ENCODE peak calls at places on chromosomes 4 and X, in four cellular contexts. U is tibial nerve, N is ovary, S is DND-41. J is an unnamed sample.

GRCh38 chr4:6641164-6641970 is 882 bp downstream of the MRFAP1 start:
- DNase-seq in U (no peak), N (peak), S (peak), J (no peak)

GRCh38 chrX:119234931-119235555 is 1.0 kb upstream of the PGRMC1 start:
- DNase-seq in U (no peak), N (peak), S (no peak), J (no peak)

GRCh38 chrX:68867458-68868166 is 38.8 kb downstream of the EFNB1 start:
- DNase-seq in U (no peak), N (peak), S (no peak), J (no peak)

GRCh38 chr4:151728679-151729078 is 32.1 kb downstream of the GATB start:
- DNase-seq in U (no peak), N (no peak), S (no peak), J (no peak)

GRCh38 chr4:84455697-84456096 is 43.4 kb downstream of the NKX6-1 start:
- DNase-seq in U (no peak), N (no peak), S (no peak), J (no peak)

GRCh38 chr4:184453402-184454160 is 20.8 kb downstream of the IRF2 start:
- DNase-seq in U (no peak), N (no peak), S (peak), J (no peak)

GRCh38 chr4:165945991-165946390 is 73.0 kb downstream of the TLL1 start:
- DNase-seq in U (no peak), N (no peak), S (no peak), J (no peak)

GRCh38 chr4:173243321-173243720 is 74.7 kb downstream of the GALNT7 start:
- DNase-seq in U (no peak), N (no peak), S (no peak), J (no peak)

GRCh38 chr4:2829321-2829932 is 14.2 kb upstream of the ADD1 start:
- DNase-seq in U (peak), N (peak), S (no peak), J (no peak)

GRCh38 chrX:12026481-12026880 is 111.8 kb upstream of the FRMPD4 start:
- DNase-seq in U (no peak), N (no peak), S (no peak), J (no peak)

GRCh38 chr4:83356899-83357661 is 22.4 kb upstream of the HPSE start:
- DNase-seq in U (no peak), N (no peak), S (no peak), J (no peak)

GRCh38 chrX:49932786-49933185 is 10.4 kb downstream of the CLCN5 start:
- DNase-seq in U (no peak), N (no peak), S (no peak), J (no peak)

GRCh38 chr4:167629272-167629671 is 395.0 kb upstream of the SPOCK3 start:
- DNase-seq in U (no peak), N (no peak), S (no peak), J (no peak)

GRCh38 chr4:11106769-11107168 is 321.9 kb downstream of the HS3ST1 start:
- DNase-seq in U (no peak), N (no peak), S (no peak), J (no peak)

GRCh38 chrX:155899366-155899765 is 18.2 kb downstream of the VAMP7 start:
- DNase-seq in U (no peak), N (no peak), S (no peak), J (no peak)

GRCh38 chr4:23135792-23136645 is 443.3 kb downstream of the GBA3 start:
- DNase-seq in U (no peak), N (no peak), S (peak), J (no peak)

GRCh38 chr4:147830987-147831386 is 99.1 kb downstream of the ARHGAP10 start:
- DNase-seq in U (no peak), N (no peak), S (no peak), J (no peak)

GRCh38 chr4:6773106-6773505 is 9.4 kb upstream of the KIAA0232 start:
- DNase-seq in U (no peak), N (no peak), S (no peak), J (no peak)

GRCh38 chr4:117331817-117332216 is 246.4 kb upstream of the TRAM1L1 start:
- DNase-seq in U (no peak), N (no peak), S (no peak), J (no peak)

GRCh38 chr4:94412019-94413017 is 39.4 kb upstream of the PDLIM5 start:
- DNase-seq in U (no peak), N (no peak), S (no peak), J (no peak)

GRCh38 chrX:123924181-123924580 is 37.3 kb upstream of the STAG2 start:
- DNase-seq in U (no peak), N (no peak), S (no peak), J (no peak)

GRCh38 chrX:40360557-40360956 is 220.2 kb upstream of the ATP6AP2 start:
- DNase-seq in U (no peak), N (no peak), S (no peak), J (no peak)

GRCh38 chr4:38615847-38616246 is 48.2 kb upstream of the KLF3 start:
- DNase-seq in U (no peak), N (no peak), S (no peak), J (no peak)

GRCh38 chrX:143757887-143758286 is 37.3 kb upstream of the SPANXN2 start:
- DNase-seq in U (no peak), N (no peak), S (no peak), J (no peak)

GRCh38 chr4:86358176-86358701 is 1.6 kb downstream of the MAPK10 start:
- DNase-seq in U (no peak), N (peak), S (no peak), J (no peak)

GRCh38 chr4:105246712-105247111 is 100.0 kb downstream of the TET2 start:
- DNase-seq in U (no peak), N (no peak), S (no peak), J (no peak)

GRCh38 chr4:8221476-8221875 is 22.4 kb downstream of the SH3TC1 start:
- DNase-seq in U (no peak), N (no peak), S (peak), J (no peak)

DNA sequence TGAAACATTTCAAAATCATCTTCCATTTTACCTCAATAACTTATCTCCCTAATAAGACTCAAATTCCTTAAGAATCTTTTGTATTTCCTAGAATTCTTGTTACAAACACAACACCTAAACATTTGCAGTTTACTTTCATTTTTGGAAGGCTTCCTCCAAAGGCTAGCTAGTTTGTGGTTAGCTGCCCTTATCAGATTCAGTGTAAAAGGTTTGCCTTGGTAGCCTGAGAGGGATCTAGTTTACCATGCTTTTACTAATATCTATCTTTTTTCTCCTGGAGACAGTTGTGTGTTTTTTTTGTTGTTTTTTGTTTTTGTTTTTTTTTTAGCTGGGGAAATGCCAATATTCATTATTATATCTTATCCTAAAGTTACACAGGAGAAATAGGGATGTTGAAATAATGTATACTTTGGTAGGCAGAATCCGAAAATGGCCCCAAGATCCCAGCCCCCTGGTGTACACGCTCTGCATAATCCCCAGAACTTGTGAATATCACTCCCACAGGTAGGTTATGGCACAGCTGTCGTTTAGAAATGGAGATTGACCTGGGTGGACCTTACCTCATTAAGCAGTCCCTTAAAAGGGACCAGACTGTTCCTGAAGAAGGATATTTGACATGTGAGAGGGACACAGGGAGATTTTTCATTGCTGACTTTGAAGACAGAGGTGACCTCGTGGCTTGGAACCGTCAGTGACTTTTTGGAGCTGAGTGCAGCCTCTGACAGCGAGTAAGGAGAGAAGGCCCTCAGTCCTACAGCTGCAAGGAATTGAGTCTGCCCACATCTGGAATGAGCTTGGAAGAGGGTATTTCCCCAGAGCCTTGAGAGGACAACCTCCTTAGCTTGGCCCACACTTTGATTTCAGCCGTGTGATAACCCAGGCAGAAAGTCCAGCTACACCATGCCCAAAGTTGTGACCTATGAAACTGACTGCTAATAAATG is 33.4 kb downstream of the SEPTIN11 start:
- DNase-seq in U (no peak), N (no peak), S (no peak), J (no peak)
- TF ChIP-seq CTCF in U (no peak), N (no peak), S (no peak), J (no peak)

GRCh38 chrX:51614353-51614752 is 4.4 kb downstream of the CENPVL3 start:
- DNase-seq in U (no peak), N (no peak), S (no peak), J (no peak)
- TF ChIP-seq CTCF in U (peak), N (no peak), S (peak), J (peak)

GRCh38 chrX:112367065-112367464 is 284.5 kb upstream of the TRPC5 start:
- DNase-seq in U (no peak), N (no peak), S (no peak), J (no peak)

DNA sequence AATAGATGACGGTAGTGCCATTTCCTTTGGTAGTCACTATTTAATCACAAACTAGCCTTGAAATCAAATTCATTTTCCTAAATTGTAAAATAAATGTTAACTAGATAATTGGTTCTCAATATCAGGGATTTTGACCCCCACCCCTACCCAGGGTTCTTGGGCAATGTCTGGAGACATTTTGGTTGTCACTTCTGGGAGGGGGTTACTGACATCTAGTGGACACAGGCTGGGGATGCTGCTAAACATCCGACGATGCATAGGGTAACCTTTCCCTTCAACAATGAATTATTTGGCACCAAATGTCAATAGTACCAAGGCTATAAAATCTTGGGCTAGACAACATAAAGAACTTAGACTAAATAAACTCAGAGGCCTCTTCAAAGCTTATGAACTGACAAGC is 285.8 kb upstream of the TRPC5 start:
- DNase-seq in U (no peak), N (no peak), S (no peak), J (no peak)
- TF ChIP-seq CTCF in U (no peak), N (no peak), S (peak), J (peak)

GRCh38 chr4:69577245-69577644 is 62.2 kb downstream of the UGT2A2 start:
- DNase-seq in U (no peak), N (no peak), S (no peak), J (no peak)
- TF ChIP-seq CTCF in U (no peak), N (no peak), S (no peak), J (no peak)

GRCh38 chrX:16718824-16719333 is 533 bp upstream of the SYAP1 start:
- DNase-seq in U (no peak), N (no peak), S (no peak), J (no peak)

GRCh38 chrX:16722481-16722880 is 3.1 kb downstream of the SYAP1 start:
- DNase-seq in U (no peak), N (no peak), S (no peak), J (no peak)

GRCh38 chrX:16725067-16725466 is 5.7 kb downstream of the SYAP1 start:
- DNase-seq in U (no peak), N (no peak), S (no peak), J (no peak)

GRCh38 chrX:16714504-16714903 is 2.0 kb upstream of the CTPS2 start:
- DNase-seq in U (no peak), N (no peak), S (no peak), J (no peak)

DNA sequence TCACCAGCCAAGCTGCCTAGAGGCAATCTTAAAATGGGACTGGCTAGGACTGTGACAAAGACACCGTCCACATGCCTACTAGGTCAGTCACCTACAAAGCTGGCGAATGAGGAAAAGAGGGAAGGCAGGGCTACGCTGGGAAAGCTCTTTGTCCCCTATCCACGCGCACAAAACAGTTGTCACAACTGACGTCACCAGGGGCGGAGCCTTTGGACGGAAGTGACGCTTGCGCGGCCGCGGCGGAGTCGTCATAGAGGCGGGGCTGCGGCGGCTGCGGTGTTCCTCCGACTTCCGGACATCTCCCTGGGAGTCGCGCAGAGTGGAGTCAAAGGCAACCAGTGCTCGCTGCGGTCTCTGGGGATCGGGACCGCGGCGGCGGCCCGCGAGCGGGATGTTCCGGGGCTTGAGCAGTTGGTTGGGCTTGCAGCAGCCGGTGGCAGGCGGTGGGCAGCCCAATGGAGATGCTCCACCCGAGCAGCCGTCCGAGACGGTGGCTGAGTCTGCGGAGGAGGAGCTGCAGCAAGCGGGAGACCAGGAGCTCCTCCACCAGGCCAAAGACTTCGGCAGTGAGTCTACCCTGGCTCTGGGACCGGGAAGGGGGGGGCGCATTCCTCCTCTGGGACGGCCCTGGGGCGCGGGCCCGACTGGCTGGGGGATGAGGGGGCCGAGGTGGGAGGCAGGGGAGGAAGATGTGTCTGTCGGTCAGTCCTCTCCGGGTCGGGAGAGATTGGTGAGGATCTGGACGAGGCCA is at the start of gene SYAP1:
- DNase-seq in U (peak), N (peak), S (peak), J (no peak)
- TF ChIP-seq CTCF in U (no peak), N (no peak), S (no peak), J (no peak)

GRCh38 chr4:56048621-56049427 is 100.1 kb downstream of the CEP135 start:
- DNase-seq in U (no peak), N (peak), S (no peak), J (no peak)
- TF ChIP-seq CTCF in U (no peak), N (peak), S (no peak), J (peak)

GRCh38 chr4:144574004-144574403 is 72.0 kb upstream of the HHIP start:
- DNase-seq in U (no peak), N (no peak), S (peak), J (no peak)

GRCh38 chr4:144572660-144573059 is 73.3 kb upstream of the HHIP start:
- DNase-seq in U (no peak), N (no peak), S (no peak), J (no peak)

GRCh38 chr4:144578681-144579080 is 67.3 kb upstream of the HHIP start:
- DNase-seq in U (no peak), N (no peak), S (no peak), J (no peak)

GRCh38 chr4:144575181-144575580 is 70.8 kb upstream of the HHIP start:
- DNase-seq in U (no peak), N (no peak), S (no peak), J (no peak)

DNA sequence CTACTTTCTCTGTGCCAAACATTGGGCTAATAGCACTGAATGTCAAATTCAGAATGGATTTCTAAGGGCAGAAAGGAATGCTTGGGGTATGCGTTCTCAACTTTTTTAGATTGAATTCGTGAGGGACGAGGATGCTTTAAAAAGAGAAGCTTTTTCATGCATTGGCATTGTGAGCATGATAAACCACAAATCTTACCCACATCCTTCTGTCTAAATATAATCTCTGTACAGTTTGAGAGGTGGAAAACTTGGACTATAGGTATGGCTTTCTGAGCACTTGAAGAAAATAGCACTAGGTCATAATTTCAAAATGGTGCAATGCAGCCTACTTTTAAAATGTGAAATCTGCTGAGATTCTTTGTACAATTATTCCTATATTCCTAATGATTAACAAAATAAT is 71.4 kb upstream of the HHIP start:
- DNase-seq in U (no peak), N (no peak), S (no peak), J (no peak)
- TF ChIP-seq CTCF in U (no peak), N (no peak), S (no peak), J (no peak)